ENCODE peak calls at places on chromosomes 12 and 14, in ten cellular contexts. U is PC-9; I is stimulated activated CD4-positive, alpha-beta T cell treated with anti-CD3 and anti-CD28 coated beads, TNF-alpha, amount 100 ng/mL, for 48 hours; F is HS-27A; W is PC-3; M is left colon; A is sigmoid colon; X is WTC11; D is NCI-H748 treated with DMSO at 0.1 percent for 48 hours; G is spleen. Q is an unnamed sample.

GRCh38 chr12:64124511-64125197 is 97.4 kb downstream of the KICS2 start:
- DNase-seq in U (no peak), I (no peak), F (no peak), W (no peak), M (no peak), A (no peak), X (no peak), D (peak; percentile 63), G (no peak), Q (no peak)

GRCh38 chr12:76544601-76545261 is 14.8 kb downstream of the OSBPL8 start:
- DNase-seq in U (no peak), I (no peak), F (no peak), W (no peak), M (no peak), A (no peak), X (no peak), D (no peak), G (no peak), Q (no peak)

GRCh38 chr14:36520601-36521525 is 831 bp upstream of the NKX2-1 start:
- DNase-seq in U (peak; percentile 52), I (no peak), F (peak; percentile 20), W (peak; percentile 30), M (peak; percentile 53), A (no peak), X (peak; percentile 73), D (peak; percentile 56), G (peak; percentile 76), Q (peak; percentile 84)

GRCh38 chr14:86673523-86673969 is 1143.6 kb downstream of the FLRT2 start:
- DNase-seq in U (no peak), I (no peak), F (no peak), W (peak; percentile 14), M (no peak), A (no peak), X (no peak), D (no peak), G (no peak), Q (no peak)

GRCh38 chr12:120214626-120215356 is 13.9 kb upstream of the RPLP0 start:
- DNase-seq in U (no peak), I (no peak), F (no peak), W (no peak), M (no peak), A (no peak), X (no peak), D (no peak), G (no peak), Q (no peak)

GRCh38 chr12:115584156-115584555 is 693.3 kb downstream of the MED13L start:
- DNase-seq in U (no peak), I (no peak), F (no peak), W (peak; percentile 12), M (no peak), A (no peak), X (no peak), D (no peak), G (no peak), Q (no peak)

GRCh38 chr14:72613196-72613974 is 280.5 kb downstream of the DPF3 start:
- DNase-seq in U (no peak), I (no peak), F (no peak), W (peak; percentile 37), M (peak; percentile 47), A (no peak), X (no peak), D (no peak), G (peak; percentile 86), Q (no peak)

GRCh38 chr14:89304972-89305703 is 111.9 kb downstream of the FOXN3 start:
- DNase-seq in U (no peak), I (no peak), F (no peak), W (peak; percentile 77), M (peak; percentile 32), A (peak; percentile 73), X (no peak), D (peak; percentile 38), G (no peak), Q (no peak)

GRCh38 chr12:78931466-78931990 is 67.0 kb downstream of the SYT1 start:
- DNase-seq in U (no peak), I (no peak), F (no peak), W (no peak), M (no peak), A (no peak), X (no peak), D (no peak), G (no peak), Q (no peak)

GRCh38 chr14:55843718-55844403 is 263.9 kb downstream of the KTN1 start:
- DNase-seq in U (no peak), I (no peak), F (no peak), W (peak; percentile 57), M (no peak), A (no peak), X (no peak), D (no peak), G (no peak), Q (no peak)

GRCh38 chr12:78146365-78146772 is 315.7 kb downstream of the NAV3 start:
- DNase-seq in U (no peak), I (no peak), F (peak; percentile 9), W (peak; percentile 47), M (no peak), A (no peak), X (no peak), D (peak; percentile 33), G (no peak), Q (no peak)

GRCh38 chr14:29236848-29237247 is 470.3 kb downstream of the FOXG1 start:
- DNase-seq in U (no peak), I (no peak), F (peak; percentile 85), W (peak; percentile 91), M (no peak), A (no peak), X (no peak), D (no peak), G (no peak), Q (no peak)

GRCh38 chr14:99475179-99475578 is 5.5 kb downstream of the SETD3 start:
- DNase-seq in U (no peak), I (no peak), F (no peak), W (no peak), M (no peak), A (no peak), X (no peak), D (no peak), G (no peak), Q (no peak)

GRCh38 chr12:108193922-108194321 is 64.8 kb downstream of the WSCD2 start:
- DNase-seq in U (no peak), I (no peak), F (no peak), W (peak; percentile 36), M (peak; percentile 24), A (no peak), X (peak; percentile 28), D (peak; percentile 23), G (no peak), Q (no peak)

GRCh38 chr14:65360144-65360784 is 52.3 kb upstream of the FUT8 start:
- DNase-seq in U (no peak), I (no peak), F (no peak), W (peak; percentile 32), M (no peak), A (no peak), X (no peak), D (no peak), G (no peak), Q (no peak)

GRCh38 chr12:54166543-54167499 is 22.0 kb downstream of the SMUG1 start:
- DNase-seq in U (no peak), I (no peak), F (no peak), W (no peak), M (no peak), A (no peak), X (no peak), D (no peak), G (no peak), Q (no peak)

GRCh38 chr14:68487805-68488590 is 304.9 kb downstream of the ZFP36L1 start:
- DNase-seq in U (peak; percentile 40), I (no peak), F (no peak), W (peak; percentile 60), M (no peak), A (no peak), X (no peak), D (no peak), G (no peak), Q (no peak)

GRCh38 chr14:55267816-55268215 is 3.4 kb upstream of the FBXO34 start:
- DNase-seq in U (no peak), I (no peak), F (peak; percentile 55), W (no peak), M (no peak), A (no peak), X (no peak), D (no peak), G (no peak), Q (no peak)

GRCh38 chr12:46153267-46153872 is 115.5 kb downstream of the SLC38A1 start:
- DNase-seq in U (no peak), I (no peak), F (no peak), W (peak; percentile 56), M (no peak), A (no peak), X (no peak), D (no peak), G (no peak), Q (no peak)

GRCh38 chr12:7129647-7130536 is at the start of gene CLSTN3:
- DNase-seq in U (peak; percentile 87), I (peak; percentile 61), F (no peak), W (peak; percentile 56), M (peak; percentile 85), A (peak; percentile 91), X (peak; percentile 89), D (peak; percentile 53), G (peak; percentile 92), Q (peak; percentile 90)

GRCh38 chr12:79063258-79063657 is 198.7 kb downstream of the SYT1 start:
- DNase-seq in U (no peak), I (no peak), F (no peak), W (no peak), M (no peak), A (no peak), X (peak; percentile 15), D (no peak), G (no peak), Q (no peak)

GRCh38 chr12:26287666-26288408 is 92.5 kb downstream of the SSPN start:
- DNase-seq in U (peak; percentile 39), I (no peak), F (no peak), W (no peak), M (no peak), A (no peak), X (no peak), D (no peak), G (no peak), Q (no peak)

GRCh38 chr14:71574976-71575375 is 357.3 kb upstream of the RGS6 start:
- DNase-seq in U (peak; percentile 8), I (no peak), F (peak; percentile 57), W (peak; percentile 89), M (no peak), A (no peak), X (no peak), D (no peak), G (no peak), Q (no peak)

GRCh38 chr14:52922656-52923055 is 28.2 kb downstream of the FERMT2 start:
- DNase-seq in U (no peak), I (no peak), F (no peak), W (peak; percentile 84), M (no peak), A (no peak), X (no peak), D (no peak), G (no peak), Q (no peak)

GRCh38 chr12:53338916-53339315 is 2.8 kb upstream of the SP7 start:
- DNase-seq in U (no peak), I (no peak), F (no peak), W (no peak), M (no peak), A (no peak), X (no peak), D (no peak), G (no peak), Q (no peak)

GRCh38 chr12:120264511-120265202 is 873 bp downstream of the PXN start:
- DNase-seq in U (peak; percentile 58), I (no peak), F (no peak), W (peak; percentile 79), M (no peak), A (no peak), X (no peak), D (no peak), G (no peak), Q (no peak)

GRCh38 chr14:73312697-73313096 is 75.4 kb downstream of the PAPLN start:
- DNase-seq in U (no peak), I (no peak), F (no peak), W (no peak), M (no peak), A (no peak), X (no peak), D (no peak), G (no peak), Q (no peak)

GRCh38 chr14:54804720-54805060 is 97.9 kb downstream of the GCH1 start:
- DNase-seq in U (peak; percentile 23), I (no peak), F (no peak), W (no peak), M (no peak), A (no peak), X (no peak), D (no peak), G (no peak), Q (no peak)

Q was measured in upper lobe of right lung.